ENCODE peak calls at places on chromosomes 16 and 17, in six cellular contexts. X is adrenal gland; M is fibroblast of the aortic adventitia; Y is CD4-positive, CD25-positive, alpha-beta regulatory T cell; Z is small intestine; G is fibroblast of lung. V is an unnamed sample.
A peak's percentile ranks its signal among the peaks of the same experiment; 100 is the strongest.

GRCh38 chr17:75003070-75003956 is 9.2 kb upstream of the MRPL58 start:
- DNase-seq in X (no peak), M (no peak), Y (no peak), Z (no peak), G (no peak), V (no peak)

GRCh38 chr16:30041841-30042240 is 10.8 kb upstream of the TLCD3B start:
- DNase-seq in X (no peak), M (peak; percentile 72), Y (peak; percentile 43), Z (no peak), G (peak; percentile 21), V (peak; percentile 57)

GRCh38 chr17:73645050-73645871 is 1.0 kb upstream of the SDK2 start:
- DNase-seq in X (no peak), M (no peak), Y (no peak), Z (no peak), G (peak; percentile 59), V (peak; percentile 61)

GRCh38 chr17:78182504-78182903 is 4.3 kb downstream of the TK1 start:
- DNase-seq in X (no peak), M (no peak), Y (no peak), Z (no peak), G (no peak), V (no peak)

GRCh38 chr16:81987121-81987520 is 24.1 kb downstream of the SDR42E1 start:
- DNase-seq in X (no peak), M (no peak), Y (no peak), Z (no peak), G (no peak), V (no peak)

GRCh38 chr16:59848314-59848713 is 1114.2 kb upstream of the GOT2 start:
- DNase-seq in X (no peak), M (no peak), Y (no peak), Z (no peak), G (peak; percentile 48), V (no peak)

GRCh38 chr17:15663176-15663575 is 20.9 kb downstream of the TRIM16 start:
- DNase-seq in X (no peak), M (no peak), Y (no peak), Z (no peak), G (no peak), V (no peak)

GRCh38 chr17:27577124-27577761 is 53.7 kb upstream of the LGALS9 start:
- DNase-seq in X (peak; percentile 77), M (peak; percentile 77), Y (no peak), Z (no peak), G (peak; percentile 67), V (no peak)

GRCh38 chr16:5506021-5506420 is 408.4 kb upstream of the EEF2KMT start:
- DNase-seq in X (no peak), M (no peak), Y (no peak), Z (no peak), G (no peak), V (no peak)

GRCh38 chr16:30187971-30188561 is 4.7 kb downstream of the CORO1A start:
- DNase-seq in X (no peak), M (no peak), Y (no peak), Z (no peak), G (no peak), V (no peak)

GRCh38 chr17:31488264-31488981 is 96.9 kb downstream of the RAB11FIP4 start:
- DNase-seq in X (peak; percentile 33), M (no peak), Y (peak; percentile 34), Z (peak; percentile 56), G (no peak), V (no peak)

GRCh38 chr16:11136600-11136999 is 119.4 kb downstream of the SOCS1 start:
- DNase-seq in X (no peak), M (peak; percentile 20), Y (no peak), Z (no peak), G (peak; percentile 38), V (peak; percentile 98)

GRCh38 chr16:69889295-69889964 is 61.7 kb upstream of the CLEC18A start:
- DNase-seq in X (no peak), M (no peak), Y (no peak), Z (no peak), G (no peak), V (no peak)

GRCh38 chr16:1443403-1443973 is 868 bp downstream of the CCDC154 start:
- DNase-seq in X (no peak), M (no peak), Y (no peak), Z (no peak), G (no peak), V (no peak)

GRCh38 chr16:67708368-67708771 is 10.7 kb downstream of the GFOD2 start:
- DNase-seq in X (peak; percentile 66), M (peak; percentile 35), Y (no peak), Z (no peak), G (peak; percentile 5), V (no peak)

GRCh38 chr17:57422574-57423164 is 166.3 kb downstream of the MSI2 start:
- DNase-seq in X (peak; percentile 91), M (peak; percentile 54), Y (no peak), Z (no peak), G (peak; percentile 78), V (no peak)

GRCh38 chr17:76793775-76794174 is 55.9 kb downstream of the MFSD11 start:
- DNase-seq in X (no peak), M (peak; percentile 26), Y (no peak), Z (peak; percentile 8), G (peak; percentile 12), V (peak; percentile 57)

GRCh38 chr16:85800321-85800669 is 800 bp downstream of the COX4I1 start:
- DNase-seq in X (no peak), M (peak; percentile 6), Y (no peak), Z (no peak), G (no peak), V (no peak)

GRCh38 chr16:47018223-47018891 is 44.9 kb upstream of the DNAJA2 start:
- DNase-seq in X (peak; percentile 48), M (peak; percentile 20), Y (peak; percentile 15), Z (peak; percentile 57), G (peak; percentile 13), V (peak; percentile 38)

GRCh38 chr16:2008631-2009301 is 855 bp downstream of the ZNF598 start:
- DNase-seq in X (no peak), M (peak; percentile 61), Y (no peak), Z (peak; percentile 39), G (no peak), V (peak; percentile 58)

GRCh38 chr17:74870512-74870911 is 2.3 kb downstream of the FDXR start:
- DNase-seq in X (peak; percentile 95), M (peak; percentile 44), Y (no peak), Z (no peak), G (peak; percentile 63), V (peak; percentile 35)

GRCh38 chr17:75601057-75601987 is 13.7 kb downstream of the MYO15B start:
- DNase-seq in X (peak; percentile 65), M (peak; percentile 13), Y (peak; percentile 45), Z (peak; percentile 91), G (peak; percentile 7), V (peak; percentile 79)

GRCh38 chr16:28609631-28610594 is at the start of gene SULT1A1:
- DNase-seq in X (peak; percentile 80), M (peak; percentile 35), Y (no peak), Z (peak; percentile 99), G (no peak), V (peak; percentile 33)

GRCh38 chr17:42706732-42707131 is 24.4 kb downstream of the CNTNAP1 start:
- DNase-seq in X (no peak), M (no peak), Y (peak; percentile 72), Z (no peak), G (no peak), V (no peak)

GRCh38 chr16:51262428-51262827 is 111.4 kb upstream of the SALL1 start:
- DNase-seq in X (no peak), M (no peak), Y (no peak), Z (no peak), G (no peak), V (no peak)

GRCh38 chr16:10519929-10520868 is 60.2 kb downstream of the EMP2 start:
- DNase-seq in X (no peak), M (no peak), Y (no peak), Z (no peak), G (no peak), V (no peak)

GRCh38 chr16:2224183-2224486 is 744 bp downstream of the E4F1 start:
- DNase-seq in X (no peak), M (peak; percentile 59), Y (no peak), Z (no peak), G (peak; percentile 46), V (no peak)

GRCh38 chr16:31128711-31129567 is 6.6 kb downstream of the PRSS8 start:
- DNase-seq in X (no peak), M (no peak), Y (no peak), Z (peak; percentile 86), G (no peak), V (no peak)

GRCh38 chr16:89358030-89359005 is 132.0 kb downstream of the ANKRD11 start:
- DNase-seq in X (no peak), M (no peak), Y (peak; percentile 71), Z (peak; percentile 85), G (no peak), V (no peak)

GRCh38 chr16:89360760-89361435 is 129.5 kb downstream of the ANKRD11 start:
- DNase-seq in X (no peak), M (no peak), Y (peak; percentile 84), Z (peak; percentile 58), G (no peak), V (no peak)

GRCh38 chr16:89357460-89357859 is 132.9 kb downstream of the ANKRD11 start:
- DNase-seq in X (peak; percentile 49), M (no peak), Y (no peak), Z (peak; percentile 64), G (no peak), V (peak; percentile 28)

GRCh38 chr16:89361756-89362155 is 128.6 kb downstream of the ANKRD11 start:
- DNase-seq in X (no peak), M (no peak), Y (no peak), Z (no peak), G (no peak), V (no peak)

GRCh38 chr16:89359296-89360147 is 130.8 kb downstream of the ANKRD11 start:
- DNase-seq in X (no peak), M (peak; percentile 36), Y (no peak), Z (no peak), G (peak; percentile 64), V (no peak)
- H3K4me3 ChIP-seq in X (no peak overlapping the region), M (no peak overlapping the region), Y (peak overlapping the region; percentile 77), Z (no peak overlapping the region), G (no peak overlapping the region), V (no peak overlapping the region)

GRCh38 chr17:1486802-1487695 is 5.4 kb downstream of the MYO1C start:
- DNase-seq in X (peak; percentile 61), M (peak; percentile 47), Y (peak; percentile 69), Z (peak; percentile 83), G (peak; percentile 67), V (peak; percentile 93)
- H3K4me3 ChIP-seq in X (no peak overlapping the region), M (peak overlapping the region; percentile 56), Y (peak overlapping the region; percentile 53), Z (peak overlapping the region; percentile 28), G (peak overlapping the region; percentile 42), V (peak overlapping the region; percentile 79)

GRCh38 chr17:82301916-82302497 is 15.4 kb downstream of the CD7 start:
- DNase-seq in X (no peak), M (no peak), Y (peak; percentile 50), Z (no peak), G (no peak), V (no peak)
- H3K4me3 ChIP-seq in X (no peak overlapping the region), M (no peak overlapping the region), Y (no peak overlapping the region), Z (no peak overlapping the region), G (no peak overlapping the region), V (no peak overlapping the region)

GRCh38 chr16:23863511-23864422 is 28.0 kb downstream of the PRKCB start:
- DNase-seq in X (no peak), M (no peak), Y (peak; percentile 63), Z (peak; percentile 65), G (no peak), V (no peak)
- H3K4me3 ChIP-seq in X (no peak overlapping the region), M (no peak overlapping the region), Y (peak overlapping the region; percentile 83), Z (peak overlapping the region; percentile 29), G (peak overlapping the region; percentile 16), V (peak overlapping the region; percentile 19)

DNA sequence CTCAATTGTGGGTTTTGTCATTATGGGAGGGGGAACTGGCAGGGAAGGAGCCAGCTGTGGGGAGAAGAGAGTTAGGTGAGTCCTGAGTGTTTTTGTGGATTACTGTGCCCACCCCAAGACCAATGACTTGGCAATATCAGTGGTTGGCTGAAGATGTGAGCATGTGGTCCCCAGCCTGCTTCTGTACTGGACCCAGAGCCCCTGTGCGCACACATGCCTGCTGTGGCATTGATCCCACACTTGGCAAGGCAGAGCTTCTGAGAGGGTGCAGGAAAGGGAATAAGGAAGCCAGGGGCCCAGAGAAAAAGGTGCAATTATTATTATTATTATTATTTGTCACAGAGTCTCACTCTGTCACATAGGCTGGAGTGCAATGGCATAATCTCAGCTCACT is 1.3 kb downstream of the PRAC1 start:
- DNase-seq in X (no peak), M (no peak), Y (no peak), Z (no peak), G (no peak), V (peak; percentile 26)
- H3K4me3 ChIP-seq in X (no peak overlapping the region), M (no peak overlapping the region), Y (no peak overlapping the region), Z (no peak overlapping the region), G (no peak overlapping the region), V (peak overlapping the region; percentile 72)